ENCODE peak calls at places on chromosome 14, in seven cellular contexts. One of them, this sample, is unnamed.

GRCh38 chr14:31881531-31882310 is 195.4 kb upstream of the ARHGAP5 start:
- DNase-seq in Peyer's patch: no peak
- DNase-seq in mucosa of descending colon: no peak
- DNase-seq in A549: no peak
- DNase-seq in AG09319: no peak
- DNase-seq in lung: no peak
- DNase-seq in lower leg skin: no peak
- DNase-seq in this sample: no peak

GRCh38 chr14:105248368-105249174 is at the start of gene BTBD6:
- DNase-seq in A549: peak
- DNase-seq in mucosa of descending colon: peak
- DNase-seq in lower leg skin: peak
- DNase-seq in lung: peak
- DNase-seq in AG09319: peak
- DNase-seq in Peyer's patch: peak
- DNase-seq in this sample: peak

GRCh38 chr14:93073833-93074769 is 41.6 kb downstream of the ITPK1 start:
- DNase-seq in Peyer's patch: peak
- DNase-seq in lung: peak
- DNase-seq in AG09319: no peak
- DNase-seq in lower leg skin: no peak
- DNase-seq in mucosa of descending colon: no peak
- DNase-seq in A549: no peak
- DNase-seq in this sample: peak

GRCh38 chr14:44287858-44288257 is 219.2 kb downstream of the FSCB start:
- DNase-seq in AG09319: no peak
- DNase-seq in Peyer's patch: no peak
- DNase-seq in A549: no peak
- DNase-seq in lung: no peak
- DNase-seq in mucosa of descending colon: no peak
- DNase-seq in lower leg skin: no peak
- DNase-seq in this sample: no peak

GRCh38 chr14:87149583-87150354 is 843.2 kb downstream of the GALC start:
- DNase-seq in Peyer's patch: no peak
- DNase-seq in lower leg skin: no peak
- DNase-seq in AG09319: peak
- DNase-seq in mucosa of descending colon: no peak
- DNase-seq in A549: no peak
- DNase-seq in lung: no peak
- DNase-seq in this sample: peak

GRCh38 chr14:57189070-57189469 is 79.6 kb downstream of the EXOC5 start:
- DNase-seq in AG09319: no peak
- DNase-seq in mucosa of descending colon: no peak
- DNase-seq in A549: peak
- DNase-seq in lung: no peak
- DNase-seq in Peyer's patch: no peak
- DNase-seq in lower leg skin: no peak
- DNase-seq in this sample: peak

GRCh38 chr14:55944757-55945156 is 173.5 kb upstream of the PELI2 start:
- DNase-seq in Peyer's patch: no peak
- DNase-seq in lower leg skin: no peak
- DNase-seq in mucosa of descending colon: no peak
- DNase-seq in A549: no peak
- DNase-seq in AG09319: no peak
- DNase-seq in lung: no peak
- DNase-seq in this sample: no peak

GRCh38 chr14:34051966-34052657 is 101.2 kb upstream of the EGLN3 start:
- DNase-seq in A549: peak
- DNase-seq in lung: no peak
- DNase-seq in Peyer's patch: no peak
- DNase-seq in AG09319: no peak
- DNase-seq in lower leg skin: no peak
- DNase-seq in mucosa of descending colon: peak
- DNase-seq in this sample: peak

GRCh38 chr14:103716091-103716801 is 636 bp downstream of the ZFYVE21 start:
- DNase-seq in Peyer's patch: no peak
- DNase-seq in lower leg skin: no peak
- DNase-seq in AG09319: no peak
- DNase-seq in mucosa of descending colon: peak
- DNase-seq in lung: no peak
- DNase-seq in A549: peak
- DNase-seq in this sample: no peak

GRCh38 chr14:33404054-33404453 is 465.4 kb downstream of the NPAS3 start:
- DNase-seq in A549: no peak
- DNase-seq in AG09319: peak
- DNase-seq in lung: no peak
- DNase-seq in lower leg skin: no peak
- DNase-seq in mucosa of descending colon: no peak
- DNase-seq in Peyer's patch: no peak
- DNase-seq in this sample: peak

GRCh38 chr14:90795744-90796143 is 20.5 kb downstream of the TTC7B start:
- DNase-seq in AG09319: peak
- DNase-seq in mucosa of descending colon: no peak
- DNase-seq in A549: no peak
- DNase-seq in Peyer's patch: no peak
- DNase-seq in lung: no peak
- DNase-seq in lower leg skin: no peak
- DNase-seq in this sample: peak

GRCh38 chr14:81315344-81315743 is 84.8 kb downstream of the STON2 start:
- DNase-seq in mucosa of descending colon: no peak
- DNase-seq in AG09319: no peak
- DNase-seq in lower leg skin: no peak
- DNase-seq in lung: no peak
- DNase-seq in Peyer's patch: no peak
- DNase-seq in A549: no peak
- DNase-seq in this sample: no peak

GRCh38 chr14:67166450-67166853 is 22.8 kb upstream of the GARIN2 start:
- DNase-seq in mucosa of descending colon: no peak
- DNase-seq in lower leg skin: no peak
- DNase-seq in AG09319: peak
- DNase-seq in Peyer's patch: no peak
- DNase-seq in A549: no peak
- DNase-seq in lung: no peak
- DNase-seq in this sample: peak

GRCh38 chr14:54040851-54041250 is 84.2 kb upstream of the BMP4 start:
- DNase-seq in lower leg skin: no peak
- DNase-seq in lung: no peak
- DNase-seq in A549: no peak
- DNase-seq in Peyer's patch: no peak
- DNase-seq in mucosa of descending colon: no peak
- DNase-seq in AG09319: no peak
- DNase-seq in this sample: peak

GRCh38 chr14:75435473-75435872 is 7.7 kb downstream of the JDP2 start:
- DNase-seq in A549: no peak
- DNase-seq in lung: no peak
- DNase-seq in lower leg skin: no peak
- DNase-seq in AG09319: no peak
- DNase-seq in Peyer's patch: no peak
- DNase-seq in mucosa of descending colon: no peak
- DNase-seq in this sample: no peak

GRCh38 chr14:93207468-93208308 is 632 bp downstream of the UBR7 start:
- DNase-seq in lower leg skin: no peak
- DNase-seq in AG09319: no peak
- DNase-seq in mucosa of descending colon: no peak
- DNase-seq in Peyer's patch: peak
- DNase-seq in lung: peak
- DNase-seq in A549: peak
- DNase-seq in this sample: peak

GRCh38 chr14:101963611-101964296 is 619 bp upstream of the DYNC1H1 start:
- DNase-seq in A549: no peak
- DNase-seq in mucosa of descending colon: no peak
- DNase-seq in AG09319: no peak
- DNase-seq in lung: no peak
- DNase-seq in Peyer's patch: no peak
- DNase-seq in lower leg skin: peak
- DNase-seq in this sample: no peak

GRCh38 chr14:103685276-103686211 is 29.7 kb downstream of the XRCC3 start:
- DNase-seq in lung: no peak
- DNase-seq in AG09319: no peak
- DNase-seq in A549: no peak
- DNase-seq in lower leg skin: no peak
- DNase-seq in mucosa of descending colon: no peak
- DNase-seq in Peyer's patch: no peak
- DNase-seq in this sample: no peak

GRCh38 chr14:56002876-56003625 is 115.2 kb upstream of the PELI2 start:
- DNase-seq in lung: no peak
- DNase-seq in lower leg skin: no peak
- DNase-seq in Peyer's patch: no peak
- DNase-seq in A549: no peak
- DNase-seq in AG09319: no peak
- DNase-seq in mucosa of descending colon: no peak
- DNase-seq in this sample: no peak

GRCh38 chr14:22549981-22550670 is 38.9 kb downstream of the DAD1 start:
- DNase-seq in lung: no peak
- DNase-seq in AG09319: no peak
- DNase-seq in A549: no peak
- DNase-seq in mucosa of descending colon: no peak
- DNase-seq in Peyer's patch: peak
- DNase-seq in lower leg skin: no peak
- DNase-seq in this sample: no peak

GRCh38 chr14:103398427-103399195 is 13.4 kb downstream of the MARK3 start:
- DNase-seq in Peyer's patch: no peak
- DNase-seq in mucosa of descending colon: no peak
- DNase-seq in A549: no peak
- DNase-seq in lung: no peak
- DNase-seq in AG09319: no peak
- DNase-seq in lower leg skin: no peak
- DNase-seq in this sample: peak

GRCh38 chr14:63881926-63882325 is 29.1 kb downstream of the SYNE2 start:
- DNase-seq in lower leg skin: no peak
- DNase-seq in lung: no peak
- DNase-seq in mucosa of descending colon: no peak
- DNase-seq in A549: no peak
- DNase-seq in AG09319: no peak
- DNase-seq in Peyer's patch: no peak
- DNase-seq in this sample: no peak

GRCh38 chr14:70809238-70810214 is at the start of gene MAP3K9:
- DNase-seq in Peyer's patch: peak
- DNase-seq in A549: peak
- DNase-seq in lung: peak
- DNase-seq in mucosa of descending colon: peak
- DNase-seq in AG09319: no peak
- DNase-seq in lower leg skin: peak
- DNase-seq in this sample: peak
- TF ChIP-seq CTCF in Peyer's patch: no peak
- TF ChIP-seq CTCF in A549: no peak
- TF ChIP-seq CTCF in lung: no peak
- TF ChIP-seq CTCF in mucosa of descending colon: no peak
- TF ChIP-seq CTCF in AG09319: no peak
- TF ChIP-seq CTCF in lower leg skin: no peak
- TF ChIP-seq CTCF in this sample: peak

GRCh38 chr14:69708586-69709169 is 58.3 kb upstream of the SRSF5 start:
- DNase-seq in lower leg skin: peak
- DNase-seq in A549: no peak
- DNase-seq in AG09319: no peak
- DNase-seq in mucosa of descending colon: no peak
- DNase-seq in Peyer's patch: no peak
- DNase-seq in lung: no peak
- DNase-seq in this sample: no peak
- TF ChIP-seq CTCF in lower leg skin: no peak
- TF ChIP-seq CTCF in A549: peak
- TF ChIP-seq CTCF in AG09319: no peak
- TF ChIP-seq CTCF in mucosa of descending colon: no peak
- TF ChIP-seq CTCF in Peyer's patch: no peak
- TF ChIP-seq CTCF in lung: no peak
- TF ChIP-seq CTCF in this sample: peak

DNA sequence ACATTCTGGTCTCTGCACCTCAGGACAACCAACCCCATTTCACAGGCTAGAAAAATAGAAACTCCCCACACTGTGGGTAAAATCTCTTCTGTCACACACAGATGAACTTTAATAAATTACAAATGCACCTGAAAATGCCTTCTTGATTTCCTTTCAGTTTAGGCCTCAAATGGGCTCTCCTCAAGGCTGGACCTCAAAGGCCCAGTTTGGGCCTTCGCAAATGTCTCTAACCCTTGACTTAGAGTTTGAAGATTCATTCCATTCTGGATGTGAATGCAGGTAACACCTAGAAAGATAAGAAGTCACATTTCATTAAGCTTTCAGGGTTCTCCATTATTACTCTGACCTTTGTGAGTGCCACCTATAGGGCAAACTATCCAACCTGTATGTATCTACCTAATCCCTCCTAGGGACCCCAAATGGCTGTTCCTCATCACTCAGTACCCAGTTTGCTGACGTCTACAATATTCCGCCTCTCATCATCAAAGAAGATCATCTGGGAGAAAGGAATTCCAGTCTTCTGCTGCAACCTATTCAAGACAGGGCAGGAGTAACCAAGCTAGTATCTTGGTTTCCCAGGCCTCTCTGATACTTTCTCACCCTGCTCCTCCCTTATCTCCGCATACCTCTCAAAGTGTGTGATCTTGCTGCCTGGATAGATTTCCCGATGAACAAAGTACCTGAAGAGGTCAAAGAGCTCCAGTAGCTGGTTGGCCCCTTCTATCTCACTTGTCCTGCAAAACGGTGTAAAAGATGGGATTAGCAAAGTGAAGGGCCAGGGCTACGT is 771 bp upstream of the CHMP4A start:
- DNase-seq in lower leg skin: peak
- DNase-seq in A549: no peak
- DNase-seq in lung: no peak
- DNase-seq in mucosa of descending colon: no peak
- DNase-seq in Peyer's patch: no peak
- DNase-seq in AG09319: no peak
- DNase-seq in this sample: no peak
- TF ChIP-seq CTCF in lower leg skin: no peak
- TF ChIP-seq CTCF in A549: no peak
- TF ChIP-seq CTCF in lung: no peak
- TF ChIP-seq CTCF in mucosa of descending colon: no peak
- TF ChIP-seq CTCF in Peyer's patch: no peak
- TF ChIP-seq CTCF in AG09319: no peak
- TF ChIP-seq CTCF in this sample: no peak

GRCh38 chr14:21014761-21015190 is 10.1 kb downstream of the NDRG2 start:
- DNase-seq in mucosa of descending colon: no peak
- DNase-seq in AG09319: peak
- DNase-seq in Peyer's patch: peak
- DNase-seq in lung: peak
- DNase-seq in lower leg skin: peak
- DNase-seq in A549: peak
- DNase-seq in this sample: peak

GRCh38 chr14:21015312-21015711 is 9.5 kb downstream of the NDRG2 start:
- DNase-seq in Peyer's patch: no peak
- DNase-seq in lung: no peak
- DNase-seq in lower leg skin: peak
- DNase-seq in mucosa of descending colon: no peak
- DNase-seq in A549: no peak
- DNase-seq in AG09319: no peak
- DNase-seq in this sample: no peak

GRCh38 chr14:21016791-21017190 is 8.1 kb downstream of the NDRG2 start:
- DNase-seq in lower leg skin: peak
- DNase-seq in A549: no peak
- DNase-seq in AG09319: no peak
- DNase-seq in lung: no peak
- DNase-seq in Peyer's patch: no peak
- DNase-seq in mucosa of descending colon: no peak
- DNase-seq in this sample: no peak

DNA sequence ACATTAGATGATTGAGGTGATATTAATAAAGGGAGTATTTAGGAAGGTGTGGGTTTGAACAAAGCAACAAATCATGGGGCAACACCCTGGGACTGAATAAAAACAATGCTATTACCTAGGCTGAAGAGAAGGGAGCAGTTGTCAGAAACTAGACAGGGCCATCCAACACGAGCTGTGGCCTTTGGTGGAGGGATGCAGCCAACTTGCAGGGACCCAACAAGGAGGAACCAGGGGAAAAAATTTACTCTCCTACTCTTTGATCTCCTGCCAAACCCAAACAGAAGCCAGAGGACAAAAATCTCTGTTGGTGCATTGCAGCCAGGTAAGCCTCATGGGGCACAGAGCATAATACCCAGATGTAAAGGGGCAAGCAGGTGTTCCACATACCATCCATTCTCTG is 12.0 kb downstream of the SLC39A2 start:
- DNase-seq in AG09319: no peak
- DNase-seq in mucosa of descending colon: no peak
- DNase-seq in A549: no peak
- DNase-seq in lower leg skin: peak
- DNase-seq in Peyer's patch: no peak
- DNase-seq in lung: no peak
- DNase-seq in this sample: no peak
- TF ChIP-seq CTCF in AG09319: no peak
- TF ChIP-seq CTCF in mucosa of descending colon: no peak
- TF ChIP-seq CTCF in A549: no peak
- TF ChIP-seq CTCF in lower leg skin: no peak
- TF ChIP-seq CTCF in Peyer's patch: no peak
- TF ChIP-seq CTCF in lung: no peak
- TF ChIP-seq CTCF in this sample: no peak

This sample was measured in bronchial epithelial cell.